ENCODE peak calls at places on chromosome 6, in four cellular contexts. M is retinal pigment epithelial cell, C is left ventricle myocardium inferior, G is AG09309. K is an unnamed sample.

GRCh38 chr6:165219629-165220028 is 89.8 kb downstream of the C6orf118 start:
- DNase-seq in G (no peak), C (no peak), M (no peak), K (no peak)

GRCh38 chr6:46221221-46221793 is 50.5 kb upstream of the ENPP5 start:
- DNase-seq in C (no peak), M (peak), G (peak), K (no peak)

GRCh38 chr6:159463440-159463839 is 229.6 kb downstream of the SOD2 start:
- DNase-seq in G (no peak), C (no peak), M (no peak), K (no peak)

GRCh38 chr6:94623586-94623985 is 953.7 kb upstream of the MANEA start:
- DNase-seq in M (no peak), G (no peak), C (no peak), K (no peak)

GRCh38 chr6:32581275-32582095 is 8.2 kb downstream of the HLA-DRB1 start:
- DNase-seq in M (no peak), C (no peak), G (no peak), K (no peak)

GRCh38 chr6:37985355-37985754 is 165.8 kb downstream of the ZFAND3 start:
- DNase-seq in M (no peak), G (no peak), C (no peak), K (no peak)

GRCh38 chr6:20366082-20366834 is 35.4 kb upstream of the E2F3 start:
- DNase-seq in G (no peak), M (no peak), C (no peak), K (no peak)

GRCh38 chr6:32046450-32047083 is 8.4 kb downstream of the CYP21A2 start:
- DNase-seq in G (no peak), M (no peak), C (peak), K (peak)

DNA sequence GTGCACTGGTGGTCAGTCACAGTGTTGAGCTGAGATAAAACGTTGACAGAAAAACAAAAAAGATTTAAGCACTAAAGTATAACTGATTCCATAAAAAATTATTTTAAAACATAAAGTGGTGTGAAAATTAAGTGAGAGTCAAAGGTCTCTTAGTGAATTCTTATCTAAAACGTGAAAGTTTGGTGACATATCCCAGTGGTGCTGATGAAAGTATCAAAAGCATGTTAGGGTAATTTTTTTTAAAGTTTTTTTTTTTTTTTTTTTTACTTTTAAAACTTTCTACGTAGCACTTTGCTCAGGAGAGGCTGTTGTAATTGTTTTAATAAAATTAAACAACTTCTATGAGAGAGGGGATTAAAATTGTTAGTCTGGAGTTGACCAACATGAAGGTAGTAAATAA is 65.6 kb upstream of the TMEM30A start:
- DNase-seq in G (no peak), C (no peak), M (no peak), K (no peak)
- H3K4me3 ChIP-seq in G (no peak), C (peak), M (peak), K (no peak)

GRCh38 chr6:85678602-85679444 is 36.1 kb upstream of the SYNCRIP start:
- DNase-seq in M (peak), G (peak), C (peak), K (peak)
- TF ChIP-seq CTCF in M (no peak), G (no peak), C (no peak), K (no peak)

GRCh38 chr6:79686698-79687309 is 55.7 kb downstream of the SH3BGRL2 start:
- DNase-seq in G (no peak), C (no peak), M (no peak), K (no peak)

GRCh38 chr6:79684821-79685220 is 53.7 kb downstream of the SH3BGRL2 start:
- DNase-seq in C (no peak), G (no peak), M (no peak), K (no peak)

GRCh38 chr6:79687759-79688158 is 56.6 kb downstream of the SH3BGRL2 start:
- DNase-seq in C (no peak), G (no peak), M (no peak), K (no peak)
- H3K4me3 ChIP-seq in C (no peak), G (no peak), M (no peak), K (no peak)

GRCh38 chr6:75934643-75935472 is 137.6 kb downstream of the IMPG1 start:
- DNase-seq in C (no peak), M (peak), G (peak), K (no peak)
- TF ChIP-seq CTCF in C (peak), M (peak), G (peak), K (peak)

K was measured in kidney.